ENCODE peak calls at places on chromosome 16, in eight cellular contexts. J is frontal cortex; K is amniotic stem cell; H is EH; A is mucosa of gallbladder; W is cortex of kidney; Z is astrocyte of the hippocampus; Q is stimulated activated CD8-positive, alpha-beta memory T cell treated with anti-CD3 and anti-CD28 coated beads, Interleukin-7, amount 100 ng/mL, for 1 hour. C is an unnamed sample.

GRCh38 chr16:71794943-71795342 is 13.7 kb downstream of the AP1G1 start:
- DNase-seq in Z (no peak), K (no peak), W (no peak), J (no peak), Q (no peak), H (no peak), A (no peak), C (no peak)

GRCh38 chr16:17131351-17131750 is 339.4 kb downstream of the XYLT1 start:
- DNase-seq in A (no peak), J (no peak), K (no peak), Q (no peak), H (no peak), W (no peak), Z (no peak), C (no peak)

GRCh38 chr16:19389246-19389645 is 28.4 kb upstream of the TMC5 start:
- DNase-seq in J (no peak), A (peak), W (no peak), H (peak), K (no peak), Q (peak), Z (peak), C (peak)

GRCh38 chr16:88617268-88618031 is 20.9 kb upstream of the IL17C start:
- DNase-seq in H (peak), J (no peak), K (no peak), Z (no peak), W (no peak), A (no peak), Q (no peak), C (no peak)

GRCh38 chr16:88634141-88634993 is 4.0 kb upstream of the IL17C start:
- DNase-seq in J (no peak), H (peak), Q (no peak), W (no peak), Z (peak), K (peak), A (no peak), C (peak)

GRCh38 chr16:55154261-55154660 is 169.7 kb upstream of the IRX6 start:
- DNase-seq in A (no peak), Q (no peak), K (no peak), J (no peak), W (no peak), H (no peak), Z (no peak), C (no peak)

GRCh38 chr16:68283840-68284595 is 19.7 kb downstream of the SLC7A6 start:
- DNase-seq in H (no peak), J (no peak), Q (no peak), A (no peak), K (no peak), W (no peak), Z (no peak), C (no peak)

GRCh38 chr16:47977802-47978201 is 178.0 kb downstream of the ABCC12 start:
- DNase-seq in J (no peak), Z (no peak), A (no peak), W (no peak), Q (no peak), H (no peak), K (no peak), C (no peak)

GRCh38 chr16:23807028-23807427 is 28.8 kb upstream of the PRKCB start:
- DNase-seq in H (no peak), Q (no peak), J (no peak), W (no peak), K (no peak), A (peak), Z (no peak), C (peak)

GRCh38 chr16:46862555-46863447 is 21.4 kb upstream of the GPT2 start:
- DNase-seq in A (no peak), H (no peak), Q (no peak), Z (no peak), K (no peak), J (no peak), W (no peak), C (peak)

GRCh38 chr16:13435415-13435814 is 484.5 kb upstream of the ERCC4 start:
- DNase-seq in Q (no peak), Z (no peak), K (no peak), W (no peak), J (no peak), A (no peak), H (no peak), C (no peak)

GRCh38 chr16:88737298-88738166 is 31.2 kb downstream of the CTU2 start:
- DNase-seq in A (peak), J (peak), Z (peak), Q (peak), K (peak), H (peak), W (no peak), C (peak)

GRCh38 chr16:17177242-17177967 is 293.4 kb downstream of the XYLT1 start:
- DNase-seq in A (no peak), K (no peak), J (no peak), W (no peak), Q (no peak), Z (peak), H (peak), C (no peak)

GRCh38 chr16:72721981-72722380 is 325.9 kb downstream of the ZFHX3 start:
- DNase-seq in J (no peak), W (no peak), H (no peak), A (no peak), Z (no peak), K (no peak), Q (no peak), C (no peak)

GRCh38 chr16:84295203-84295850 is 649 bp downstream of the WFDC1 start:
- DNase-seq in W (no peak), Q (no peak), K (no peak), H (peak), Z (no peak), A (no peak), J (no peak), C (no peak)

GRCh38 chr16:15855704-15856003 is 1.2 kb downstream of the MYH11 start:
- DNase-seq in Q (no peak), Z (no peak), H (no peak), J (no peak), A (no peak), K (no peak), W (no peak), C (no peak)

GRCh38 chr16:89210165-89210903 is 7.2 kb upstream of the ZNF778 start:
- DNase-seq in J (no peak), Q (no peak), H (no peak), A (no peak), Z (no peak), W (no peak), K (no peak), C (no peak)

GRCh38 chr16:86823125-86823524 is 244.8 kb downstream of the FOXL1 start:
- DNase-seq in Q (no peak), Z (peak), W (no peak), A (no peak), H (no peak), J (no peak), K (no peak), C (no peak)

GRCh38 chr16:48408688-48409087 is 23.5 kb upstream of the SIAH1 start:
- DNase-seq in W (no peak), Z (peak), H (peak), K (no peak), J (no peak), Q (no peak), A (peak), C (peak)

GRCh38 chr16:30499284-30499683 is 26.7 kb downstream of the ITGAL start:
- DNase-seq in J (no peak), H (no peak), W (no peak), Z (no peak), A (no peak), Q (no peak), K (no peak), C (no peak)

GRCh38 chr16:57627184-57627871 is 1.1 kb upstream of the ADGRG1 start:
- DNase-seq in H (peak), Z (peak), W (no peak), J (no peak), K (peak), A (no peak), Q (no peak), C (peak)

GRCh38 chr16:28291651-28292626 is at the start of gene SBK1:
- DNase-seq in J (peak), Q (peak), K (peak), Z (peak), A (peak), W (no peak), H (peak), C (peak)

GRCh38 chr16:86538196-86538780 is 16.7 kb downstream of the MTHFSD start:
- DNase-seq in W (no peak), H (no peak), Q (no peak), K (no peak), A (no peak), J (no peak), Z (no peak), C (no peak)

GRCh38 chr16:86634290-86634689 is 55.9 kb downstream of the FOXL1 start:
- DNase-seq in J (no peak), Z (peak), W (no peak), K (no peak), A (no peak), H (peak), Q (no peak), C (no peak)